ENCODE peak calls at places on chromosomes 13 and 19, in four cellular contexts. One of them, this sample, is unnamed.

GRCh38 chr13:44373601-44374347 is at the start of gene SERP2:
- DNase-seq in GM23338: peak; percentile 84
- DNase-seq in SK-N-SH: peak; percentile 97
- DNase-seq in GM23248: peak; percentile 43
- DNase-seq in this sample: peak; percentile 55

GRCh38 chr13:113859311-113860050 is 4.4 kb downstream of the GAS6 start:
- DNase-seq in GM23338: no peak
- DNase-seq in SK-N-SH: no peak
- DNase-seq in GM23248: no peak
- DNase-seq in this sample: no peak

GRCh38 chr13:32262165-32262564 is 53.0 kb downstream of the ZAR1L start:
- DNase-seq in GM23338: no peak
- DNase-seq in GM23248: peak; percentile 49
- DNase-seq in SK-N-SH: no peak
- DNase-seq in this sample: no peak

GRCh38 chr13:73671011-73671410 is 463.2 kb downstream of the KLF12 start:
- DNase-seq in GM23248: no peak
- DNase-seq in SK-N-SH: no peak
- DNase-seq in GM23338: no peak
- DNase-seq in this sample: no peak

GRCh38 chr13:48902421-48902820 is 73.3 kb upstream of the FNDC3A start:
- DNase-seq in GM23248: peak; percentile 13
- DNase-seq in GM23338: peak; percentile 50
- DNase-seq in SK-N-SH: no peak
- DNase-seq in this sample: peak; percentile 27

GRCh38 chr19:28886708-28887107 is 326.2 kb downstream of the UQCRFS1 start:
- DNase-seq in SK-N-SH: no peak
- DNase-seq in GM23248: no peak
- DNase-seq in GM23338: no peak
- DNase-seq in this sample: no peak

GRCh38 chr13:77697208-77698103 is at the start of gene SLAIN1:
- DNase-seq in SK-N-SH: peak; percentile 98
- DNase-seq in GM23248: peak; percentile 46
- DNase-seq in GM23338: peak; percentile 94
- DNase-seq in this sample: peak; percentile 87

GRCh38 chr19:21256722-21257121 is 72.5 kb downstream of the ZNF708 start:
- DNase-seq in GM23248: peak; percentile 29
- DNase-seq in GM23338: peak; percentile 91
- DNase-seq in SK-N-SH: peak; percentile 20
- DNase-seq in this sample: peak; percentile 16

GRCh38 chr13:80665792-80666333 is 324.9 kb upstream of the SPRY2 start:
- DNase-seq in GM23248: no peak
- DNase-seq in GM23338: peak; percentile 1
- DNase-seq in SK-N-SH: no peak
- DNase-seq in this sample: no peak

GRCh38 chr13:99834246-99834645 is 137.3 kb downstream of the ZIC5 start:
- DNase-seq in GM23338: no peak
- DNase-seq in SK-N-SH: no peak
- DNase-seq in GM23248: no peak
- DNase-seq in this sample: no peak

GRCh38 chr13:52780092-52780491 is 40.5 kb upstream of the CNMD start:
- DNase-seq in GM23338: no peak
- DNase-seq in GM23248: no peak
- DNase-seq in SK-N-SH: no peak
- DNase-seq in this sample: no peak

GRCh38 chr19:44055870-44056269 is 4.0 kb downstream of the ZNF223 start:
- DNase-seq in GM23248: no peak
- DNase-seq in SK-N-SH: no peak
- DNase-seq in GM23338: peak; percentile 37
- DNase-seq in this sample: no peak

GRCh38 chr13:28641600-28641926 is 17.4 kb upstream of the POMP start:
- DNase-seq in GM23248: no peak
- DNase-seq in SK-N-SH: no peak
- DNase-seq in GM23338: no peak
- DNase-seq in this sample: no peak

GRCh38 chr13:25242956-25243355 is 44.3 kb downstream of the MTMR6 start:
- DNase-seq in SK-N-SH: no peak
- DNase-seq in GM23248: no peak
- DNase-seq in GM23338: no peak
- DNase-seq in this sample: no peak

GRCh38 chr13:93298741-93299140 is 72.1 kb downstream of the GPC6 start:
- DNase-seq in SK-N-SH: no peak
- DNase-seq in GM23338: no peak
- DNase-seq in GM23248: peak; percentile 57
- DNase-seq in this sample: no peak

GRCh38 chr19:45468159-45468651 is 409 bp downstream of the FOSB start:
- DNase-seq in GM23248: peak; percentile 62
- DNase-seq in SK-N-SH: no peak
- DNase-seq in GM23338: no peak
- DNase-seq in this sample: peak; percentile 57

GRCh38 chr13:54733639-54734038 is 1705.0 kb downstream of the OLFM4 start:
- DNase-seq in GM23338: peak; percentile 78
- DNase-seq in GM23248: no peak
- DNase-seq in SK-N-SH: no peak
- DNase-seq in this sample: peak; percentile 22

GRCh38 chr19:18273566-18274302 is 518 bp downstream of the IQCN start:
- DNase-seq in GM23248: no peak
- DNase-seq in GM23338: no peak
- DNase-seq in SK-N-SH: no peak
- DNase-seq in this sample: no peak

GRCh38 chr13:37681295-37682032 is 82.9 kb upstream of the POSTN start:
- DNase-seq in GM23338: no peak
- DNase-seq in SK-N-SH: no peak
- DNase-seq in GM23248: peak; percentile 66
- DNase-seq in this sample: no peak

GRCh38 chr19:36489920-36490415 is 607 bp upstream of the ZNF566 start:
- DNase-seq in SK-N-SH: peak; percentile 91
- DNase-seq in GM23338: peak; percentile 97
- DNase-seq in GM23248: peak; percentile 93
- DNase-seq in this sample: peak; percentile 91

GRCh38 chr13:105410602-105411001 is 1124.9 kb downstream of the EFNB2 start:
- DNase-seq in GM23338: peak; percentile 82
- DNase-seq in GM23248: peak; percentile 19
- DNase-seq in SK-N-SH: peak; percentile 3
- DNase-seq in this sample: peak; percentile 50

GRCh38 chr13:65744761-65745160 is 1485.4 kb downstream of the PCDH9 start:
- DNase-seq in GM23248: no peak
- DNase-seq in SK-N-SH: no peak
- DNase-seq in GM23338: no peak
- DNase-seq in this sample: no peak

GRCh38 chr19:46630806-46631205 is 5.2 kb downstream of the GNG8 start:
- DNase-seq in GM23338: no peak
- DNase-seq in SK-N-SH: peak; percentile 77
- DNase-seq in GM23248: no peak
- DNase-seq in this sample: no peak

GRCh38 chr19:39406656-39407393 is at the start of gene ZFP36:
- DNase-seq in GM23248: peak; percentile 90
- DNase-seq in GM23338: peak; percentile 83
- DNase-seq in SK-N-SH: peak; percentile 94
- DNase-seq in this sample: peak; percentile 94

GRCh38 chr19:38143847-38144246 is 80.2 kb downstream of the DPF1 start:
- DNase-seq in GM23248: no peak
- DNase-seq in SK-N-SH: no peak
- DNase-seq in GM23338: no peak
- DNase-seq in this sample: no peak

GRCh38 chr13:37058801-37059135 is 720 bp downstream of the SUPT20H start:
- DNase-seq in GM23338: peak; percentile 40
- DNase-seq in GM23248: peak; percentile 64
- DNase-seq in SK-N-SH: peak; percentile 46
- DNase-seq in this sample: peak; percentile 49

GRCh38 chr19:23981863-23982262 is 67.2 kb downstream of the ZNF726 start:
- DNase-seq in GM23338: no peak
- DNase-seq in SK-N-SH: no peak
- DNase-seq in GM23248: no peak
- DNase-seq in this sample: no peak

GRCh38 chr19:3154957-3155736 is 19.3 kb downstream of the GNA15 start:
- DNase-seq in GM23248: peak; percentile 100
- DNase-seq in SK-N-SH: peak; percentile 66
- DNase-seq in GM23338: no peak
- DNase-seq in this sample: no peak

GRCh38 chr13:87666826-87667225 is 4.3 kb upstream of the SLITRK5 start:
- DNase-seq in SK-N-SH: no peak
- DNase-seq in GM23338: no peak
- DNase-seq in GM23248: no peak
- DNase-seq in this sample: no peak

GRCh38 chr13:41811588-41812021 is 149.3 kb downstream of the VWA8 start:
- DNase-seq in GM23248: no peak
- DNase-seq in SK-N-SH: no peak
- DNase-seq in GM23338: no peak
- DNase-seq in this sample: no peak

GRCh38 chr13:34567558-34567957 is 374.5 kb upstream of the NBEA start:
- DNase-seq in GM23338: no peak
- DNase-seq in GM23248: no peak
- DNase-seq in SK-N-SH: no peak
- DNase-seq in this sample: peak; percentile 12

GRCh38 chr13:94454334-94454733 is 25.1 kb downstream of the DCT start:
- DNase-seq in GM23338: no peak
- DNase-seq in SK-N-SH: peak; percentile 30
- DNase-seq in GM23248: no peak
- DNase-seq in this sample: no peak

GRCh38 chr13:72530471-72530870 is 197.0 kb downstream of the MZT1 start:
- DNase-seq in GM23338: no peak
- DNase-seq in SK-N-SH: no peak
- DNase-seq in GM23248: no peak
- DNase-seq in this sample: no peak

DNA sequence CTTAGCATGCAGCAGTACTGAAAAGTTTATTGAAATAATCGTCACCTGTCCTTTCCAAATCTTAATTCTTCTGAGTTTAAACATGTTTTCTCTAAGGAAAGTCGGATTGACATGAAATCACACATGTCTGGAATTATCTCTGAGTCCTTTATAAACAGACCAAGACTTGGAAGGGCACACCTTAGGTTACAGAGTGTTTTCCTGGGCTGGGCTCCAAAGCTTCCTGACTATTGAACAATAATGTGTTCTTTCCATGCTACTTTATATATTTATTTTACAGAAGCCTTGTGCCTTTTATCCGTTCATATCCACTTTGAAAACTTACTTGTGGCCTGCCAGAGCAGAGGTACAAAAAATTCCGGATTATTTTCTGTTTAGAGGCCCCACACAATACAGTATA is 52.1 kb downstream of the LRCH1 start:
- DNase-seq in GM23248: no peak
- DNase-seq in SK-N-SH: no peak
- DNase-seq in GM23338: no peak
- DNase-seq in this sample: no peak
- H3K9me2 ChIP-seq in GM23248: no peaks in the 10 kb centered on the region
- H3K9me2 ChIP-seq in SK-N-SH: no peaks in the 10 kb centered on the region
- H3K9me2 ChIP-seq in GM23338: no peaks in the 10 kb centered on the region
- H3K9me2 ChIP-seq in this sample: no peaks in the 10 kb centered on the region

GRCh38 chr19:10667867-10668266 is 13.7 kb downstream of the ILF3 start:
- DNase-seq in GM23338: no peak
- DNase-seq in SK-N-SH: no peak
- DNase-seq in GM23248: no peak
- DNase-seq in this sample: no peak
- H2AFZ ChIP-seq in GM23338: no peak overlapping the region
- H2AFZ ChIP-seq in SK-N-SH: no peak overlapping the region
- H2AFZ ChIP-seq in GM23248: no peak overlapping the region
- H2AFZ ChIP-seq in this sample: no peak overlapping the region

GRCh38 chr19:13019330-13019729 is 24.1 kb downstream of the NFIX start:
- DNase-seq in SK-N-SH: no peak
- DNase-seq in GM23248: no peak
- DNase-seq in GM23338: no peak
- DNase-seq in this sample: no peak
- H3K27ac ChIP-seq in SK-N-SH: peak overlapping the region; percentile 86
- H3K27ac ChIP-seq in GM23248: peak overlapping the region; percentile 99
- H3K27ac ChIP-seq in GM23338: no peak overlapping the region
- H3K27ac ChIP-seq in this sample: no peak overlapping the region

GRCh38 chr19:14944456-14944855 is 3.2 kb downstream of the OR7C2 start:
- DNase-seq in GM23338: no peak
- DNase-seq in GM23248: no peak
- DNase-seq in SK-N-SH: no peak
- DNase-seq in this sample: no peak

GRCh38 chr19:14941189-14941588 is at the start of gene OR7C2:
- DNase-seq in SK-N-SH: no peak
- DNase-seq in GM23338: no peak
- DNase-seq in GM23248: no peak
- DNase-seq in this sample: no peak

GRCh38 chr19:14940266-14940665 is 1.0 kb upstream of the OR7C2 start:
- DNase-seq in GM23248: no peak
- DNase-seq in SK-N-SH: no peak
- DNase-seq in GM23338: no peak
- DNase-seq in this sample: no peak

DNA sequence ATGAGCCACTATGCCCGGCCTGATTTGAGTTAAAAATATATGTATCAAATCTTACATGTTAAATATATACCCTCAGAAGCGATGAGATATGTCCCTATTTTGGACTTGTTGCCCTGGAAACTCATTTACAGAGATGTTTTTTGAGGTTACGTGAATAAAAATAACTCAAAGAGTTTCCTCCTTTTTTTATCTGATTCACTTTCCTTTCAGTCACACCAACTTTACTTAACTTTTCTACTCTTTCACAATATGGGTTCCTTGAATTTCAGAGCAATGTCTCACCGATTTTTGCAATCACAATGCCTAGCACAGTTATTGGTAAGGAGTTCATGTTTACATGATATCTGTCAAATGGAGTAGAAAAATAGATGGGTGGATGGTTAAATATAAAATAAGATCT is 2.3 kb downstream of the OR7C2 start:
- DNase-seq in SK-N-SH: no peak
- DNase-seq in GM23338: no peak
- DNase-seq in GM23248: peak; percentile 51
- DNase-seq in this sample: no peak
- H3K9me2 ChIP-seq in SK-N-SH: no peaks in the 10 kb centered on the region
- H3K9me2 ChIP-seq in GM23338: no peaks in the 10 kb centered on the region
- H3K9me2 ChIP-seq in GM23248: no peaks in the 10 kb centered on the region
- H3K9me2 ChIP-seq in this sample: no peaks in the 10 kb centered on the region

GRCh38 chr19:16337809-16338469 is 13.3 kb downstream of the KLF2 start:
- DNase-seq in GM23338: no peak
- DNase-seq in SK-N-SH: no peak
- DNase-seq in GM23248: peak; percentile 33
- DNase-seq in this sample: no peak
- H2AFZ ChIP-seq in GM23338: peak overlapping the region; percentile 52
- H2AFZ ChIP-seq in SK-N-SH: no peak overlapping the region
- H2AFZ ChIP-seq in GM23248: no peak overlapping the region
- H2AFZ ChIP-seq in this sample: no peak overlapping the region

GRCh38 chr19:1213391-1214286 is 8.1 kb downstream of the STK11 start:
- DNase-seq in GM23338: no peak
- DNase-seq in SK-N-SH: peak; percentile 57
- DNase-seq in GM23248: peak; percentile 71
- DNase-seq in this sample: peak; percentile 77
- H3K27ac ChIP-seq in GM23338: peak overlapping the region; percentile 84
- H3K27ac ChIP-seq in SK-N-SH: peak overlapping the region; percentile 92
- H3K27ac ChIP-seq in GM23248: peak overlapping the region; percentile 71
- H3K27ac ChIP-seq in this sample: peak overlapping the region; percentile 89

GRCh38 chr13:110971486-110971885 is 56.6 kb upstream of the ANKRD10 start:
- DNase-seq in GM23248: no peak
- DNase-seq in GM23338: no peak
- DNase-seq in SK-N-SH: no peak
- DNase-seq in this sample: no peak
- H3K9me2 ChIP-seq in GM23248: no peaks in the 10 kb centered on the region
- H3K9me2 ChIP-seq in GM23338: peaks cover 15% of the 10 kb centered on the region
- H3K9me2 ChIP-seq in SK-N-SH: no peaks in the 10 kb centered on the region
- H3K9me2 ChIP-seq in this sample: no peaks in the 10 kb centered on the region

GRCh38 chr19:42254850-42255765 is at the start of gene ERF:
- DNase-seq in GM23248: peak; percentile 96
- DNase-seq in SK-N-SH: peak; percentile 96
- DNase-seq in GM23338: peak; percentile 95
- DNase-seq in this sample: peak; percentile 97
- H2AFZ ChIP-seq in GM23248: peak within 1 kb of the TSS; percentile 86
- H2AFZ ChIP-seq in SK-N-SH: peak within 1 kb of the TSS; percentile 82
- H2AFZ ChIP-seq in GM23338: peak within 1 kb of the TSS; percentile 89
- H2AFZ ChIP-seq in this sample: peak within 1 kb of the TSS; percentile 77

This sample was measured in hepatocyte.